ENCODE peak calls at places on chromosomes 12 and 14, in four cellular contexts. Z, A, U and R are unnamed samples.

GRCh38 chr14:61355892-61356325 is 34.5 kb downstream of the PRKCH start:
- DNase-seq in U (peak; percentile 46), A (no peak), Z (no peak), R (no peak)

GRCh38 chr12:115335048-115335447 is 651.1 kb upstream of the TBX3 start:
- DNase-seq in U (no peak), A (no peak), Z (no peak), R (no peak)

GRCh38 chr12:93322784-93323183 is 54.9 kb upstream of the NUDT4 start:
- DNase-seq in Z (no peak), U (no peak), A (no peak), R (no peak)

GRCh38 chr12:34406228-34406995 is 384.1 kb downstream of the ALG10 start:
- DNase-seq in Z (no peak), U (no peak), A (no peak), R (peak; percentile 1)

GRCh38 chr12:42961395-42961794 is 371.8 kb upstream of the PRICKLE1 start:
- DNase-seq in U (peak; percentile 96), Z (no peak), A (no peak), R (no peak)

GRCh38 chr14:77973246-77973645 is 173.3 kb downstream of the ADCK1 start:
- DNase-seq in U (no peak), A (no peak), Z (no peak), R (no peak)

GRCh38 chr12:8108808-8109398 is 14.5 kb upstream of the CLEC4A start:
- DNase-seq in A (peak; percentile 63), U (peak; percentile 19), Z (peak; percentile 78), R (peak; percentile 69)

GRCh38 chr12:42180990-42181611 is 36.4 kb upstream of the GXYLT1 start:
- DNase-seq in U (peak; percentile 29), Z (no peak), A (no peak), R (no peak)

GRCh38 chr14:94056579-94057308 is 24.3 kb downstream of the DDX24 start:
- DNase-seq in Z (no peak), A (no peak), U (no peak), R (peak; percentile 50)

GRCh38 chr12:12684375-12685106 is 11.4 kb downstream of the GPR19 start:
- DNase-seq in U (no peak), A (no peak), Z (peak; percentile 17), R (no peak)

GRCh38 chr14:54711812-54712211 is 144.9 kb downstream of the SAMD4A start:
- DNase-seq in A (no peak), Z (no peak), U (no peak), R (no peak)

GRCh38 chr14:23307687-23308644 is 1.3 kb downstream of the BCL2L2 start:
- DNase-seq in A (no peak), U (no peak), Z (no peak), R (no peak)

GRCh38 chr14:31208546-31209424 is 1.2 kb upstream of the HECTD1 start:
- DNase-seq in Z (no peak), A (no peak), U (no peak), R (no peak)

GRCh38 chr12:94282675-94283074 is 134.3 kb downstream of the PLXNC1 start:
- DNase-seq in A (no peak), Z (no peak), U (no peak), R (no peak)

GRCh38 chr14:75660630-75661498 is at the start of the genes ERG28 and TTLL5:
- DNase-seq in Z (peak; percentile 98), U (peak; percentile 96), A (peak; percentile 97), R (peak; percentile 97)

GRCh38 chr14:65131176-65131765 is 29.0 kb upstream of the MAX start:
- DNase-seq in Z (no peak), U (no peak), A (no peak), R (no peak)

GRCh38 chr12:130198663-130199060 is 36.4 kb downstream of the FZD10 start:
- DNase-seq in U (no peak), Z (no peak), A (no peak), R (no peak)

GRCh38 chr12:129614221-129614885 is 289.5 kb downstream of the TMEM132D start:
- DNase-seq in A (no peak), U (no peak), Z (no peak), R (no peak)

GRCh38 chr12:66719862-66720261 is 41.0 kb upstream of the GRIP1 start:
- DNase-seq in A (no peak), Z (no peak), U (no peak), R (no peak)

GRCh38 chr14:58138065-58138718 is 13.8 kb downstream of the ARMH4 start:
- DNase-seq in A (no peak), Z (no peak), U (no peak), R (no peak)

GRCh38 chr12:18805516-18806248 is 67.8 kb downstream of the CAPZA3 start:
- DNase-seq in U (no peak), A (no peak), Z (no peak), R (no peak)

GRCh38 chr14:85909581-85909980 is 379.6 kb downstream of the FLRT2 start:
- DNase-seq in Z (no peak), U (no peak), A (no peak), R (no peak)

GRCh38 chr14:56196274-56196673 is 78.1 kb downstream of the PELI2 start:
- DNase-seq in A (no peak), Z (peak; percentile 8), U (no peak), R (no peak)

GRCh38 chr12:52164624-52165023 is 27.2 kb downstream of the KRT80 start:
- DNase-seq in U (no peak), Z (no peak), A (no peak), R (no peak)

GRCh38 chr14:101808020-101808641 is 46.6 kb downstream of the PPP2R5C start:
- DNase-seq in A (no peak), U (no peak), Z (peak; percentile 54), R (no peak)
- TF ChIP-seq CTCF in A (no peak), U (peak; percentile 13), Z (peak; percentile 60), R (no peak)

DNA sequence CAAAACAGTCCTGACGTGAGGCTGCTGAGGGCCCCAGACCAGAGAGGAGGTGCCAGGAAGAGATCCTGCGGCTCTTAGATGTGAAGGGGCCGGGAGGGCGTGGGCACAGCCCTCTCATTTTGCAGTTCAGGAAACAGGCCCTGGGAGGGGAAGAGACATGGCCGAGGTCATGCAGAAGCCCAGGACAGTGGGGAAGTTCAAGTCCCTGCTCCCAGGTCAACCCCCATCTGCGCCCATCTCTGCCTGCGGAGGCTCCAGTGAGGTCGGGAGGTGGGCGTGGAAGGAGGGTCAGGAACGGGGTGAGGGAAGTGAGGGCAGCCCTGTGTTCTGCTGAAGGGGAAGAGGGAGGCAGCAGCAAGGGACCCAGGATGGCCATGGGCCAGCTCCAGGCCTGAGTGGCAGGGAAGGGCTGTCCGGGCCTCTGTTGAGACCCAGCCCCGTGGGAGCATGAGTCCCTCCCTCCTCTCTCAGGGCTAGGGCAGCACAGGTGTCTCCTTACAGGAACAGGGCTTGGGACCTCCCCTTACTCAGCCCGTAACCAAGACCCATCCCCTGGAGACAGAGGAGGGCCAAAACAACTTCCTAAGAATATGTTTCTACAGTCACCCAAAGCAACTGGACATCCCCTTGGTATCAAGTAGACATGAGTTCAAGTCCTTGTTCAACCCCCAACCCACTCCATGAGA is 90.8 kb downstream of the LGMN start:
- DNase-seq in U (no peak), Z (no peak), A (no peak), R (no peak)
- TF ChIP-seq CTCF in U (no peak), Z (no peak), A (no peak), R (no peak)

DNA sequence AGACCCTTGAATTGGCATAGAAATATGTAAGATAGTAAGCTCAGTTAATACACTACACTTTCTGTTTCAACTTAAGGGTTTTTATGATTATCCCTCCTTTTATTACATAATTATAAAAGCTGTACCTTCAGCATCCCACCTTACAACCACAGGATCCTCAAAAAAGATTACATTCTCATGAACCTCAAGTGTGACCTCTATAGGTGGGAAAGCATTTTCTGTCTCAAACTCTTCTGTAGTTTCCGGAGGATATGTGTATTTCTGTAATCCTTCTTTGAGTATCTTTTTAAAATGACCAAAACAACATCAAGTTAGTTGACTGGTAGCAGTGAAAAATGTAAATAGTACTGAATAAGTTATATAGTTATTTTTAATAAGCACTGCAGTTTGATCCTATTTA is 75.9 kb downstream of the DNAI7 start:
- DNase-seq in U (no peak), A (no peak), Z (peak; percentile 53), R (peak; percentile 48)
- TF ChIP-seq CTCF in U (peak; percentile 32), A (no peak), Z (peak; percentile 80), R (no peak)

DNA sequence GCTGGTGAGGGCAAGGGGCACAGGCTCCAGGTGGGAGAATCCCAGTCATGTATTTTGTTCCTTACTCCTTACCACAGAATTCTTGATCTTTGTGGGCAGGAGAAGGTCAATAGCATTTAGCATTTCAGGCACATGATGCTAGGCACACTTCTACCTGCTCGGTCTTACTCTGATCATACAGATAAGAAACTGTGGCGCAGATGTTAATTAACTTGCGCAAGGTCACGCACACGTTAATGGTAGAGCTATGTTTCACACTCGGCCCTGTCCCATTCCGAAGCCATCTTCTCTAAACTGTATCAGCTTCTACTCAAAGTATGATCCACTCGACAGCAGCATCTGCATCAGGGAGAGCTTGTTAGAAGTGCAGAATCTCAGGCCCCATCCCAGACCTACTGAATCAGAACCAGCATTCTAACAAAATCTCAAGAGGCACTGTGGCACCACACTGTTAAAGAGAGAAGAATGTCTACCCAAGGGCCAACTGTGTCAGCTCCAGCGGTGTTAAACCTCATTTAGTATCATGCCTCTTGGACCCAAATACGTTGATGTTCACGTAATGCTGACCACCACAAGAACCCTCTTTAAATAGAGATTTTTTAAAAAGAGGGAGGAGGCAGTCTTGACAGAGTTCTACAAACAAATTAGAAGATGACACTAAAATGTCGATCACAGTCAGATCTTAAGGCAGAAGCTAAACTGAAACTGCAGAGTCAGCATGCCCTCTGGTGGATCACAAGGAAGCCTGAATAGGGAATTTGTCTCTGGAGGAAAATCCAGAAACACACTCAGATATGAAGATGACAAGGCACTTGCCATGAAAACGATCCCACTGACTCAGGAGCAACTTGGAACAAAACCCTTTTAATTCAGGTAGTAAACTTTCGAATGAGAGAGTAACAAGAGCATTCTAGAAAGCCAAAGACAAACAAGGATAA is 7.3 kb downstream of the STXBP6 start:
- DNase-seq in U (peak; percentile 29), A (no peak), Z (no peak), R (no peak)
- TF ChIP-seq CTCF in U (peak; percentile 81), A (no peak), Z (peak; percentile 23), R (no peak)

GRCh38 chr14:101518611-101519048 is 42.7 kb upstream of the DIO3 start:
- DNase-seq in U (no peak), A (no peak), Z (no peak), R (no peak)
- TF ChIP-seq CTCF in U (no peak), A (no peak), Z (no peak), R (no peak)

DNA sequence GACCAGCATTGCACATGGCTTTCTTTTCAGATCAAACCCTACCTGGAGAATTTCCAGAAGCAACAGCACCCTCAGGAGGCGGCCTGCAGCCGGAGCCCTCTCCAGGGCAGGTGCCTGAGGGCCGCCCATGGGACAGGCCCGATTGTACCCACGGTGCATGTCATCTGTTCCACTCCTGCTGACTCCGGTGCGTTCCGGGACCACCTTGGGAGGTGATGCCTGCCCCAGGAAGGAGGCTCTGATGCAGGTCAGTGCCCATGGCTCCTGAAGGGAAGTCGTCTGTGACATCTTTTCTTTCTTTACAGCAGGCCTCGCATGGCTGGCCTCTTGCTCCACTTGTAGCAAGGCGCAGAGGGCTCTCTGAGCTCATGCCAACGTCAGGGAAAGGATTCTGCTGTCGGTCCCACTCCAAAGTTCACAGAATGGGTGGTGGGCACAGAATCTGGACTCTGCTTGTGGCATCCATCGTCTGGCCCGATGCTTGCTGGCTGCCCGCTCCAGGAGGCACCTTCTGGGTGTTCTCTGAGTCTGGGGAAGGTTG is 160.7 kb upstream of the RTL1 start:
- DNase-seq in U (no peak), A (no peak), Z (no peak), R (no peak)
- TF ChIP-seq CTCF in U (peak; percentile 20), A (no peak), Z (no peak), R (no peak)

GRCh38 chr12:32947203-32947795 is 50.7 kb upstream of the PKP2 start:
- DNase-seq in U (no peak), A (no peak), Z (peak; percentile 3), R (no peak)
- TF ChIP-seq CTCF in U (peak; percentile 36), A (no peak), Z (peak; percentile 36), R (no peak)